ENCODE peak calls at places on chromosomes 12 and 14, in five cellular contexts. V, P, A, N and D are unnamed samples. For H3K36me3, the result is how much of the 10 kb centered on the place peaks cover.

GRCh38 chr12:123732251-123732650 is 20.1 kb downstream of the ATP6V0A2 start:
- DNase-seq in V (no peak), A (no peak), P (no peak), N (no peak), D (no peak)

GRCh38 chr12:103877934-103878510 is 37.0 kb upstream of the NT5DC3 start:
- DNase-seq in V (no peak), P (peak), A (no peak), N (peak), D (peak)

GRCh38 chr12:69534389-69534822 is 50.9 kb upstream of the CCT2 start:
- DNase-seq in A (no peak), P (peak), N (peak), V (peak), D (peak)

GRCh38 chr14:101097109-101097793 is 193.7 kb upstream of the RTL1 start:
- DNase-seq in P (no peak), N (no peak), V (no peak), A (no peak), D (no peak)

GRCh38 chr12:91111366-91112321 is at the start of gene LUM:
- DNase-seq in N (peak), A (peak), P (peak), V (peak), D (peak)

GRCh38 chr14:61125314-61126082 is 144.5 kb downstream of the SLC38A6 start:
- DNase-seq in N (no peak), A (no peak), V (no peak), P (no peak), D (no peak)

GRCh38 chr14:99578541-99579044 is 25.4 kb downstream of the CCDC85C start:
- DNase-seq in N (no peak), V (no peak), P (no peak), A (peak), D (no peak)

GRCh38 chr12:103169-103981 is 36.8 kb downstream of the IQSEC3 start:
- DNase-seq in A (no peak), V (no peak), N (peak), P (peak), D (no peak)

GRCh38 chr14:24634158-24634557 is at the start of gene GZMB:
- DNase-seq in A (no peak), V (no peak), P (no peak), N (no peak), D (peak)

GRCh38 chr12:111033281-111034147 is 113.1 kb upstream of the MYL2 start:
- DNase-seq in N (peak), A (no peak), P (peak), V (no peak), D (no peak)

GRCh38 chr14:101200650-101201516 is 297.4 kb upstream of the RTL1 start:
- DNase-seq in V (no peak), N (peak), P (no peak), A (no peak), D (no peak)

DNA sequence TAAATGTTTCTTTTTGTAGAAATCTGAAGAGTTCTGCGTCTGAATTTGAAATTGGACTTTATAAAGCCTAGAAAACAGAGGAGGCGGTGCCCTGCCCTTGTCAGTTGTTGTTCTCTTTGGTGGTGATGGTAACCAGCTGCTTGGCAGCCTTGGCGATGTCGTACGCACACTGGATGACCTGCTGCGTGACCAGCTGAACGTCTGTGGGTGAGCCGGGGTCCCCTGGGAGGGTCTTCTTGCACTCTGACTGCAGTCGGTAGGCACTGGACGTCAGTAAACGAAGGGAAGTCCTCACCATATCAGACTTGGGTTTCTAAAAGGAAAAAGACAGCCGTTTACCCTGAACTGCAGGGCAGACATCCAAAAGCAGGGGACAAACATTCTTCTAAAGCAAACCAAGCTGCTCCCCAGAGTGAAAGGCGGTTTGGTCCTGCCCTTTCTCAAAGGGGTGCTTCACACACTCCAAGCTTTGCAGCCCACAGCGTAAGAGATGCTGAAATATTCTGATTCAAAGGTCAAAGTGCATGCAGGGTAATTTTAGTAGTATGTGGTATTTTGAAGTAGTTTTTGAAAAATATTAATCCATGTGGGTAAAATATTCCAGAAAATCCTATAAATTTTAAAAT is 32.9 kb downstream of the TCHP start:
- DNase-seq in P (no peak), N (no peak), A (peak), V (no peak), D (peak)
- H3K36me3 ChIP-seq in P (under half), N (under half), A (half or more), V (under half), D (half or more)

GRCh38 chr12:16763901-16764300 is 157.9 kb upstream of the LMO3 start:
- DNase-seq in P (no peak), N (no peak), V (no peak), A (no peak), D (no peak)
- H3K36me3 ChIP-seq in P (under half), N (under half), V (under half), A (under half), D (under half)

GRCh38 chr12:76047060-76047459 is 15.5 kb upstream of the PHLDA1 start:
- DNase-seq in V (no peak), A (no peak), P (no peak), N (no peak), D (no peak)

GRCh38 chr12:76047742-76048141 is 16.2 kb upstream of the PHLDA1 start:
- DNase-seq in P (no peak), N (no peak), A (no peak), V (no peak), D (no peak)

GRCh38 chr12:76055393-76055792 is 23.8 kb upstream of the PHLDA1 start:
- DNase-seq in A (no peak), P (no peak), N (peak), V (no peak), D (no peak)

GRCh38 chr12:76049575-76050251 is 18.1 kb upstream of the PHLDA1 start:
- DNase-seq in A (no peak), V (no peak), P (no peak), N (no peak), D (no peak)
- H3K36me3 ChIP-seq in A (half or more), V (under half), P (half or more), N (under half), D (under half)

DNA sequence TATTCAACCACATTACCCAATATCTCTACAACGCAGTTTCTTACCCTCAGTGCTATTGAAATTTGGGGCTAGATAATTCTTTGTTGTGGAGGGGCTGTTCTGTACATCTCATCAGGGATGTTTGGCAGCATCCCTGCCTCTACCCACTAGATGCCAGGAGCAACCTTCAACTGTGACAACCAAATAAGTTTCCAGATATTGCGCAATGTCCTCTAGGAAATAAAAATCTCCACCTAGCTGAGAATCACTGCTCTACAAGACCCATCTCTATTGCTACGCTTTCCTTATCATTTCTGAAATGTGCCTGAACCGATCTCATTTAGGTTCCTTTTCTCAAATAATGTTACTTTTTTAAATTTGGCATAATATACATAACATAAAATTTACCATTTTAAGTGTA is 155.2 kb upstream of the G2E3 start:
- DNase-seq in P (no peak), N (no peak), A (no peak), V (no peak), D (no peak)
- H3K36me3 ChIP-seq in P (under half), N (under half), A (under half), V (under half), D (under half)

DNA sequence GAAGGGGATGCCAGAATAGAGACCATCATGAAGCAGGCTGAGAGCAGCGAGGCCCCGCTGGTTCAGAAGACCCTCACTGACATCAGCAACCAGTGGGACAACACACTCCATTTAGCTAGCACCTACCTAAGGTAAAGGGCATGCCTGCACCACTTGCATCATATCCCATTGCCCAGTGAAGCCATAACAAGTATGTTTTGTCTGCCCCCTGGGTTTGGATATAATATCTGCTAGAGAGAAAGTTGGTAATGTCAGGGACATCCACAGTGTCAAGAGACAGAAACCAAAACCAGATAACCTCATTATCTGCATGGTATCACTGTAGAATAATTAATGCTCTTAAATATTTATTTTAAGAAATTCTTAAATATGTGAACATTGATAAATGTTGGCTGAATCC is 173.8 kb downstream of the SYNE2 start:
- DNase-seq in N (no peak), V (no peak), A (no peak), P (no peak), D (no peak)
- H3K36me3 ChIP-seq in N (under half), V (under half), A (half or more), P (under half), D (half or more)

DNA sequence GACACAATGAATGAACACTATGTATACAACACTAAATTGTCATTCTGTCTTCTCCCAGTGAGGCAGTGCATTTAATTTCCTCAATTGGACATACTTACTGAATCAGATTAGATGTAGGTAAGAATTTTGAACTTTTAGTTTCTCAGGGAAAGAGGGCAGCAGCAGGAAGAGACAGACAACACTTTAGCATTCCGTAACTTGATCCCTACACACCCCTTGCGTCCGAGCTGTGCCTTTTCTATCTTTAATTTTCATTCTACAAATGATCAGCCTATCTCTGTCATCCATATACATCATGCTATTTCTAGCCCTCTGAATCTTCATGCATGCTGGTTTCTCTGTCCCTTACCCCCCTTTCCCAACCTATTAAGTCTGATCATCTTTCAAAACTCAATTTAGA is 358.0 kb upstream of the RPL10L start:
- DNase-seq in V (no peak), A (no peak), P (no peak), N (peak), D (no peak)
- H3K36me3 ChIP-seq in V (under half), A (under half), P (under half), N (under half), D (under half)

GRCh38 chr12:106791531-106791930 is 17.0 kb downstream of the RIC8B start:
- DNase-seq in A (no peak), N (no peak), V (no peak), P (no peak), D (no peak)
- H3K36me3 ChIP-seq in A (under half), N (under half), V (under half), P (under half), D (under half)